ENCODE peak calls at places on chromosomes 4 and X, in four cellular contexts. G is HEK293T; R is activated T-cell treated with anti-CD3 and anti-CD28 coated beads, Interleukin-2, amount 50 U/mL, for 48 hours; S is fibroblast of lung. W is an unnamed sample.

GRCh38 chr4:126708716-126709115 is 924.0 kb upstream of the INTU start:
- DNase-seq in S (no peak), G (no peak), R (no peak), W (no peak)

GRCh38 chrX:22534643-22535042 is 261.9 kb downstream of the CBLL2 start:
- DNase-seq in G (no peak), R (no peak), S (peak), W (no peak)

GRCh38 chr4:95158045-95158444 is 390.7 kb downstream of the UNC5C start:
- DNase-seq in S (no peak), G (no peak), R (no peak), W (no peak)

GRCh38 chrX:16711219-16712115 is 1.0 kb downstream of the CTPS2 start:
- DNase-seq in S (no peak), R (no peak), G (no peak), W (peak)

GRCh38 chr4:85061974-85062373 is 95.5 kb upstream of the WDFY3 start:
- DNase-seq in G (no peak), R (no peak), S (no peak), W (no peak)

GRCh38 chrX:154458954-154459829 is 1.1 kb downstream of the PLXNA3 start:
- DNase-seq in G (no peak), S (no peak), R (peak), W (no peak)

GRCh38 chr4:53688186-53688790 is 97.0 kb upstream of the LNX1 start:
- DNase-seq in R (peak), S (peak), G (no peak), W (peak)

GRCh38 chr4:150510176-150510875 is 71.6 kb upstream of the MAB21L2 start:
- DNase-seq in R (no peak), G (no peak), S (peak), W (no peak)

GRCh38 chrX:41384041-41384705 is 50.2 kb downstream of the DDX3X start:
- DNase-seq in G (no peak), R (peak), S (peak), W (peak)

GRCh38 chrX:19613645-19614323 is 98.5 kb upstream of the MAP3K15 start:
- DNase-seq in S (no peak), R (no peak), G (no peak), W (no peak)

GRCh38 chr4:147843162-147843561 is 111.3 kb downstream of the ARHGAP10 start:
- DNase-seq in S (no peak), G (peak), R (no peak), W (no peak)

GRCh38 chrX:2955281-2955680 is 26.1 kb upstream of the ARSD start:
- DNase-seq in G (no peak), R (no peak), S (no peak), W (no peak)

GRCh38 chr4:155758500-155759371 is at the start of gene GUCY1B1:
- DNase-seq in R (peak), G (peak), S (peak), W (peak)

GRCh38 chrX:39773150-39773549 is 324.6 kb downstream of the BCOR start:
- DNase-seq in G (no peak), R (no peak), S (no peak), W (no peak)

GRCh38 chrX:39595977-39596376 is 501.8 kb downstream of the BCOR start:
- DNase-seq in R (no peak), S (no peak), G (no peak), W (peak)

GRCh38 chr4:7201351-7202305 is 9.3 kb downstream of the SORCS2 start:
- DNase-seq in G (no peak), S (peak), R (no peak), W (no peak)

GRCh38 chr4:1017211-1017610 is 5.8 kb downstream of the FGFRL1 start:
- DNase-seq in R (no peak), S (no peak), G (no peak), W (no peak)

GRCh38 chr4:37597019-37597418 is 89.2 kb downstream of the RELL1 start:
- DNase-seq in R (no peak), G (no peak), S (peak), W (no peak)

GRCh38 chr4:13990596-13991589 is 363.4 kb upstream of the BOD1L1 start:
- DNase-seq in S (no peak), G (no peak), R (no peak), W (no peak)

GRCh38 chr4:38501698-38502097 is 162.3 kb upstream of the KLF3 start:
- DNase-seq in S (no peak), R (no peak), G (no peak), W (no peak)

GRCh38 chr4:183554878-183555585 is 50.2 kb downstream of the ING2 start:
- DNase-seq in G (no peak), R (no peak), S (no peak), W (no peak)

GRCh38 chr4:147477439-147477838 is 3.5 kb upstream of the EDNRA start:
- DNase-seq in R (no peak), S (no peak), G (no peak), W (no peak)

GRCh38 chrX:32788936-32789335 is 422.4 kb downstream of the DMD start:
- DNase-seq in G (no peak), R (no peak), S (no peak), W (no peak)

GRCh38 chrX:110989869-110990268 is 106.1 kb upstream of the PAK3 start:
- DNase-seq in R (no peak), G (no peak), S (no peak), W (no peak)

GRCh38 chr4:99013402-99013843 is 17.9 kb downstream of the METAP1 start:
- DNase-seq in R (no peak), G (no peak), S (peak), W (no peak)

GRCh38 chrX:123962006-123962485 is 540 bp downstream of the STAG2 start:
- DNase-seq in S (no peak), G (peak), R (no peak), W (no peak)

GRCh38 chr4:87033902-87034301 is 99.1 kb downstream of the AFF1 start:
- DNase-seq in S (no peak), G (no peak), R (no peak), W (no peak)

GRCh38 chr4:80183196-80184052 is 13.9 kb upstream of the PRDM8 start:
- DNase-seq in G (peak), S (peak), R (peak), W (peak)

GRCh38 chr4:38385286-38386010 is 278.6 kb upstream of the KLF3 start:
- DNase-seq in S (peak), G (no peak), R (no peak), W (no peak)

GRCh38 chr4:16598241-16599224 is 299.9 kb downstream of the LDB2 start:
- DNase-seq in S (peak), R (no peak), G (no peak), W (no peak)

GRCh38 chr4:176744091-176744490 is 48.6 kb downstream of the VEGFC start:
- DNase-seq in S (peak), R (no peak), G (no peak), W (no peak)

GRCh38 chrX:332916-333610 is 14.5 kb upstream of the GTPBP6 start:
- DNase-seq in R (no peak), G (no peak), S (no peak), W (no peak)

GRCh38 chr4:164508126-164508525 is 245.8 kb upstream of the SMIM31 start:
- DNase-seq in G (no peak), R (no peak), S (peak), W (no peak)

GRCh38 chrX:116278819-116279218 is 108.3 kb downstream of the AGTR2 start:
- DNase-seq in S (no peak), R (no peak), G (no peak), W (no peak)

GRCh38 chrX:42615161-42615563 is 162.8 kb downstream of the PPP1R2C start:
- DNase-seq in G (no peak), S (no peak), R (peak), W (peak)

GRCh38 chr4:8159522-8160232 is 1.1 kb upstream of the ABLIM2 start:
- DNase-seq in R (no peak), G (no peak), S (no peak), W (no peak)

GRCh38 chrX:49231333-49232000 is 1.7 kb downstream of the CACNA1F start:
- DNase-seq in G (no peak), R (no peak), S (no peak), W (no peak)